ENCODE peak calls at places on chromosomes 5 and 9, in eight cellular contexts. One of them, this sample, is unnamed.

GRCh38 chr5:180209137-180209581 is at the start of gene RASGEF1C:
- DNase-seq in dermis blood vessel endothelial cell: peak; percentile 80
- DNase-seq in AG04450: peak; percentile 3
- DNase-seq in stimulated activated CD8-positive, alpha-beta memory T cell treated with anti-CD3 and anti-CD28 coated beads, Interleukin-2, amount 100 ng/mL, for 48 hours: peak; percentile 40
- DNase-seq in activated CD4-positive, CD25-positive, alpha-beta regulatory T cell: peak; percentile 34
- DNase-seq in activated T-helper 1 cell treated with Interleukin-2 at 50 U/mL for 16 hours: peak; percentile 41
- DNase-seq in NCI-H1092 treated with DMSO at 0.1 percent for 48 hours: peak; percentile 25
- DNase-seq in T-helper 2 cell: peak; percentile 39
- DNase-seq in this sample: peak; percentile 2

GRCh38 chr5:163506726-163507125 is 1.3 kb downstream of the MAT2B start:
- DNase-seq in stimulated activated CD8-positive, alpha-beta memory T cell treated with anti-CD3 and anti-CD28 coated beads, Interleukin-2, amount 100 ng/mL, for 48 hours: no peak
- DNase-seq in NCI-H1092 treated with DMSO at 0.1 percent for 48 hours: no peak
- DNase-seq in activated CD4-positive, CD25-positive, alpha-beta regulatory T cell: no peak
- DNase-seq in dermis blood vessel endothelial cell: peak; percentile 52
- DNase-seq in activated T-helper 1 cell treated with Interleukin-2 at 50 U/mL for 16 hours: no peak
- DNase-seq in AG04450: no peak
- DNase-seq in T-helper 2 cell: no peak
- DNase-seq in this sample: no peak

GRCh38 chr9:761155-761792 is 80.2 kb upstream of the DMRT1 start:
- DNase-seq in dermis blood vessel endothelial cell: peak; percentile 31
- DNase-seq in activated T-helper 1 cell treated with Interleukin-2 at 50 U/mL for 16 hours: no peak
- DNase-seq in AG04450: peak; percentile 18
- DNase-seq in T-helper 2 cell: no peak
- DNase-seq in stimulated activated CD8-positive, alpha-beta memory T cell treated with anti-CD3 and anti-CD28 coated beads, Interleukin-2, amount 100 ng/mL, for 48 hours: no peak
- DNase-seq in NCI-H1092 treated with DMSO at 0.1 percent for 48 hours: no peak
- DNase-seq in activated CD4-positive, CD25-positive, alpha-beta regulatory T cell: no peak
- DNase-seq in this sample: no peak

GRCh38 chr5:54243483-54244080 is 66.8 kb downstream of the ARL15 start:
- DNase-seq in dermis blood vessel endothelial cell: peak; percentile 65
- DNase-seq in AG04450: peak; percentile 10
- DNase-seq in activated CD4-positive, CD25-positive, alpha-beta regulatory T cell: no peak
- DNase-seq in stimulated activated CD8-positive, alpha-beta memory T cell treated with anti-CD3 and anti-CD28 coated beads, Interleukin-2, amount 100 ng/mL, for 48 hours: peak; percentile 4
- DNase-seq in activated T-helper 1 cell treated with Interleukin-2 at 50 U/mL for 16 hours: no peak
- DNase-seq in NCI-H1092 treated with DMSO at 0.1 percent for 48 hours: peak; percentile 25
- DNase-seq in T-helper 2 cell: no peak
- DNase-seq in this sample: no peak

GRCh38 chr5:72523960-72524582 is 16.9 kb upstream of the ZNF366 start:
- DNase-seq in activated T-helper 1 cell treated with Interleukin-2 at 50 U/mL for 16 hours: no peak
- DNase-seq in stimulated activated CD8-positive, alpha-beta memory T cell treated with anti-CD3 and anti-CD28 coated beads, Interleukin-2, amount 100 ng/mL, for 48 hours: no peak
- DNase-seq in activated CD4-positive, CD25-positive, alpha-beta regulatory T cell: no peak
- DNase-seq in AG04450: peak; percentile 52
- DNase-seq in NCI-H1092 treated with DMSO at 0.1 percent for 48 hours: no peak
- DNase-seq in dermis blood vessel endothelial cell: peak; percentile 94
- DNase-seq in T-helper 2 cell: no peak
- DNase-seq in this sample: peak; percentile 10

GRCh38 chr5:124662261-124662781 is 84.1 kb downstream of the ZNF608 start:
- DNase-seq in stimulated activated CD8-positive, alpha-beta memory T cell treated with anti-CD3 and anti-CD28 coated beads, Interleukin-2, amount 100 ng/mL, for 48 hours: no peak
- DNase-seq in AG04450: no peak
- DNase-seq in T-helper 2 cell: no peak
- DNase-seq in NCI-H1092 treated with DMSO at 0.1 percent for 48 hours: no peak
- DNase-seq in dermis blood vessel endothelial cell: peak; percentile 26
- DNase-seq in activated CD4-positive, CD25-positive, alpha-beta regulatory T cell: no peak
- DNase-seq in activated T-helper 1 cell treated with Interleukin-2 at 50 U/mL for 16 hours: no peak
- DNase-seq in this sample: peak; percentile 53

GRCh38 chr5:134846641-134846960 is 833 bp downstream of the C5orf24 start:
- DNase-seq in activated CD4-positive, CD25-positive, alpha-beta regulatory T cell: no peak
- DNase-seq in dermis blood vessel endothelial cell: peak; percentile 51
- DNase-seq in T-helper 2 cell: no peak
- DNase-seq in AG04450: no peak
- DNase-seq in stimulated activated CD8-positive, alpha-beta memory T cell treated with anti-CD3 and anti-CD28 coated beads, Interleukin-2, amount 100 ng/mL, for 48 hours: no peak
- DNase-seq in activated T-helper 1 cell treated with Interleukin-2 at 50 U/mL for 16 hours: no peak
- DNase-seq in NCI-H1092 treated with DMSO at 0.1 percent for 48 hours: no peak
- DNase-seq in this sample: no peak

GRCh38 chr9:77453857-77454647 is 194.1 kb downstream of the GNA14 start:
- DNase-seq in T-helper 2 cell: no peak
- DNase-seq in NCI-H1092 treated with DMSO at 0.1 percent for 48 hours: no peak
- DNase-seq in activated CD4-positive, CD25-positive, alpha-beta regulatory T cell: no peak
- DNase-seq in dermis blood vessel endothelial cell: no peak
- DNase-seq in AG04450: no peak
- DNase-seq in stimulated activated CD8-positive, alpha-beta memory T cell treated with anti-CD3 and anti-CD28 coated beads, Interleukin-2, amount 100 ng/mL, for 48 hours: no peak
- DNase-seq in activated T-helper 1 cell treated with Interleukin-2 at 50 U/mL for 16 hours: no peak
- DNase-seq in this sample: no peak

GRCh38 chr9:12723409-12724028 is 30.3 kb downstream of the TYRP1 start:
- DNase-seq in AG04450: no peak
- DNase-seq in stimulated activated CD8-positive, alpha-beta memory T cell treated with anti-CD3 and anti-CD28 coated beads, Interleukin-2, amount 100 ng/mL, for 48 hours: no peak
- DNase-seq in dermis blood vessel endothelial cell: peak; percentile 49
- DNase-seq in activated T-helper 1 cell treated with Interleukin-2 at 50 U/mL for 16 hours: no peak
- DNase-seq in T-helper 2 cell: no peak
- DNase-seq in activated CD4-positive, CD25-positive, alpha-beta regulatory T cell: no peak
- DNase-seq in NCI-H1092 treated with DMSO at 0.1 percent for 48 hours: peak; percentile 27
- DNase-seq in this sample: no peak

GRCh38 chr5:78896128-78896527 is 89.0 kb downstream of the ARSB start:
- DNase-seq in AG04450: peak; percentile 67
- DNase-seq in dermis blood vessel endothelial cell: peak; percentile 60
- DNase-seq in activated CD4-positive, CD25-positive, alpha-beta regulatory T cell: no peak
- DNase-seq in T-helper 2 cell: no peak
- DNase-seq in activated T-helper 1 cell treated with Interleukin-2 at 50 U/mL for 16 hours: no peak
- DNase-seq in NCI-H1092 treated with DMSO at 0.1 percent for 48 hours: no peak
- DNase-seq in stimulated activated CD8-positive, alpha-beta memory T cell treated with anti-CD3 and anti-CD28 coated beads, Interleukin-2, amount 100 ng/mL, for 48 hours: no peak
- DNase-seq in this sample: no peak

GRCh38 chr5:21807953-21808352 is 1045.2 kb downstream of the CDH12 start:
- DNase-seq in AG04450: no peak
- DNase-seq in dermis blood vessel endothelial cell: no peak
- DNase-seq in NCI-H1092 treated with DMSO at 0.1 percent for 48 hours: no peak
- DNase-seq in stimulated activated CD8-positive, alpha-beta memory T cell treated with anti-CD3 and anti-CD28 coated beads, Interleukin-2, amount 100 ng/mL, for 48 hours: no peak
- DNase-seq in activated T-helper 1 cell treated with Interleukin-2 at 50 U/mL for 16 hours: no peak
- DNase-seq in activated CD4-positive, CD25-positive, alpha-beta regulatory T cell: no peak
- DNase-seq in T-helper 2 cell: no peak
- DNase-seq in this sample: no peak

GRCh38 chr5:157215826-157216167 is 35.2 kb downstream of the ITK start:
- DNase-seq in activated CD4-positive, CD25-positive, alpha-beta regulatory T cell: no peak
- DNase-seq in dermis blood vessel endothelial cell: no peak
- DNase-seq in AG04450: no peak
- DNase-seq in NCI-H1092 treated with DMSO at 0.1 percent for 48 hours: no peak
- DNase-seq in T-helper 2 cell: no peak
- DNase-seq in activated T-helper 1 cell treated with Interleukin-2 at 50 U/mL for 16 hours: no peak
- DNase-seq in stimulated activated CD8-positive, alpha-beta memory T cell treated with anti-CD3 and anti-CD28 coated beads, Interleukin-2, amount 100 ng/mL, for 48 hours: no peak
- DNase-seq in this sample: no peak

GRCh38 chr9:114602620-114603019 is 8.5 kb upstream of the TMEM268 start:
- DNase-seq in NCI-H1092 treated with DMSO at 0.1 percent for 48 hours: peak; percentile 15
- DNase-seq in activated CD4-positive, CD25-positive, alpha-beta regulatory T cell: no peak
- DNase-seq in activated T-helper 1 cell treated with Interleukin-2 at 50 U/mL for 16 hours: no peak
- DNase-seq in T-helper 2 cell: no peak
- DNase-seq in stimulated activated CD8-positive, alpha-beta memory T cell treated with anti-CD3 and anti-CD28 coated beads, Interleukin-2, amount 100 ng/mL, for 48 hours: no peak
- DNase-seq in dermis blood vessel endothelial cell: no peak
- DNase-seq in AG04450: no peak
- DNase-seq in this sample: no peak

GRCh38 chr5:101664071-101664791 is 631.9 kb downstream of the SLCO4C1 start:
- DNase-seq in T-helper 2 cell: no peak
- DNase-seq in stimulated activated CD8-positive, alpha-beta memory T cell treated with anti-CD3 and anti-CD28 coated beads, Interleukin-2, amount 100 ng/mL, for 48 hours: no peak
- DNase-seq in activated CD4-positive, CD25-positive, alpha-beta regulatory T cell: no peak
- DNase-seq in AG04450: no peak
- DNase-seq in activated T-helper 1 cell treated with Interleukin-2 at 50 U/mL for 16 hours: no peak
- DNase-seq in dermis blood vessel endothelial cell: no peak
- DNase-seq in NCI-H1092 treated with DMSO at 0.1 percent for 48 hours: no peak
- DNase-seq in this sample: no peak

GRCh38 chr5:135140805-135141204 is 106.8 kb upstream of the PITX1 start:
- DNase-seq in stimulated activated CD8-positive, alpha-beta memory T cell treated with anti-CD3 and anti-CD28 coated beads, Interleukin-2, amount 100 ng/mL, for 48 hours: no peak
- DNase-seq in NCI-H1092 treated with DMSO at 0.1 percent for 48 hours: no peak
- DNase-seq in activated CD4-positive, CD25-positive, alpha-beta regulatory T cell: no peak
- DNase-seq in activated T-helper 1 cell treated with Interleukin-2 at 50 U/mL for 16 hours: no peak
- DNase-seq in T-helper 2 cell: no peak
- DNase-seq in dermis blood vessel endothelial cell: no peak
- DNase-seq in AG04450: no peak
- DNase-seq in this sample: no peak

GRCh38 chr5:139562847-139563246 is 1.7 kb downstream of the UBE2D2 start:
- DNase-seq in NCI-H1092 treated with DMSO at 0.1 percent for 48 hours: no peak
- DNase-seq in T-helper 2 cell: no peak
- DNase-seq in activated CD4-positive, CD25-positive, alpha-beta regulatory T cell: no peak
- DNase-seq in stimulated activated CD8-positive, alpha-beta memory T cell treated with anti-CD3 and anti-CD28 coated beads, Interleukin-2, amount 100 ng/mL, for 48 hours: no peak
- DNase-seq in activated T-helper 1 cell treated with Interleukin-2 at 50 U/mL for 16 hours: no peak
- DNase-seq in dermis blood vessel endothelial cell: no peak
- DNase-seq in AG04450: no peak
- DNase-seq in this sample: no peak

GRCh38 chr5:142826093-142826492 is 55.9 kb downstream of the ARHGAP26 start:
- DNase-seq in stimulated activated CD8-positive, alpha-beta memory T cell treated with anti-CD3 and anti-CD28 coated beads, Interleukin-2, amount 100 ng/mL, for 48 hours: no peak
- DNase-seq in T-helper 2 cell: no peak
- DNase-seq in activated T-helper 1 cell treated with Interleukin-2 at 50 U/mL for 16 hours: no peak
- DNase-seq in NCI-H1092 treated with DMSO at 0.1 percent for 48 hours: no peak
- DNase-seq in AG04450: no peak
- DNase-seq in activated CD4-positive, CD25-positive, alpha-beta regulatory T cell: no peak
- DNase-seq in dermis blood vessel endothelial cell: no peak
- DNase-seq in this sample: no peak

GRCh38 chr5:27011274-27011673 is 27.1 kb downstream of the CDH9 start:
- DNase-seq in activated T-helper 1 cell treated with Interleukin-2 at 50 U/mL for 16 hours: no peak
- DNase-seq in AG04450: no peak
- DNase-seq in NCI-H1092 treated with DMSO at 0.1 percent for 48 hours: peak; percentile 20
- DNase-seq in stimulated activated CD8-positive, alpha-beta memory T cell treated with anti-CD3 and anti-CD28 coated beads, Interleukin-2, amount 100 ng/mL, for 48 hours: no peak
- DNase-seq in activated CD4-positive, CD25-positive, alpha-beta regulatory T cell: no peak
- DNase-seq in T-helper 2 cell: no peak
- DNase-seq in dermis blood vessel endothelial cell: no peak
- DNase-seq in this sample: no peak

This sample was measured in NCI-H1436.